ENCODE peak calls at places on chromosomes 1 and 21, in five cellular contexts. C, E, B, J and A are unnamed samples.

GRCh38 chr21:44847261-44848056 is 26.0 kb downstream of the PTTG1IP start:
- DNase-seq in C (no peak), E (no peak), B (no peak), J (no peak), A (no peak)

GRCh38 chr1:178501705-178502329 is 5.1 kb upstream of the CLEC20A start:
- DNase-seq in C (peak), E (peak), B (peak), J (peak), A (peak)

GRCh38 chr1:145955436-145955835 is 2.4 kb downstream of the LIX1L start:
- DNase-seq in C (no peak), E (no peak), B (no peak), J (no peak), A (no peak)

GRCh38 chr1:112251766-112252506 is 144.1 kb upstream of the CTTNBP2NL start:
- DNase-seq in C (peak), E (peak), B (no peak), J (no peak), A (peak)

GRCh38 chr1:27368872-27369703 is 2.3 kb upstream of the MAP3K6 start:
- DNase-seq in C (no peak), E (peak), B (no peak), J (peak), A (peak)

GRCh38 chr1:201255470-201256362 is 27.6 kb upstream of the PKP1 start:
- DNase-seq in C (no peak), E (no peak), B (no peak), J (no peak), A (no peak)

GRCh38 chr1:65077369-65077768 is 70.6 kb upstream of the AK4 start:
- DNase-seq in C (no peak), E (no peak), B (no peak), J (no peak), A (no peak)

GRCh38 chr1:29629401-29629800 is 393.1 kb downstream of the PTPRU start:
- DNase-seq in C (no peak), E (no peak), B (no peak), J (no peak), A (no peak)

GRCh38 chr1:172002725-172003345 is 161.5 kb downstream of the DNM3 start:
- DNase-seq in C (peak), E (peak), B (peak), J (peak), A (peak)

GRCh38 chr1:24248859-24249258 is 61.8 kb upstream of the IFNLR1 start:
- DNase-seq in C (no peak), E (no peak), B (peak), J (peak), A (no peak)

GRCh38 chr1:209883341-209883971 is 54.6 kb upstream of the SYT14 start:
- DNase-seq in C (peak), E (peak), B (no peak), J (no peak), A (peak)

GRCh38 chr1:30111431-30111830 is 612.0 kb downstream of the MATN1 start:
- DNase-seq in C (peak), E (peak), B (peak), J (peak), A (peak)

GRCh38 chr1:246117066-246117791 is 389.9 kb downstream of the SMYD3 start:
- DNase-seq in C (no peak), E (peak), B (peak), J (peak), A (peak)

GRCh38 chr1:36089393-36090121 is 865 bp downstream of the ADPRS start:
- DNase-seq in C (peak), E (peak), B (peak), J (peak), A (peak)

GRCh38 chr1:182433580-182433979 is 16.4 kb upstream of the RGSL1 start:
- DNase-seq in C (no peak), E (no peak), B (no peak), J (no peak), A (no peak)

GRCh38 chr1:178005450-178005849 is 35.6 kb upstream of the SEC16B start:
- DNase-seq in C (no peak), E (no peak), B (no peak), J (no peak), A (no peak)

GRCh38 chr21:45029298-45029967 is 44.9 kb upstream of the ADARB1 start:
- DNase-seq in C (no peak), E (peak), B (no peak), J (peak), A (no peak)

GRCh38 chr1:98104285-98104684 is 183.5 kb upstream of the DPYD start:
- DNase-seq in C (no peak), E (peak), B (no peak), J (no peak), A (peak)

GRCh38 chr21:32073190-32073589 is 200.4 kb downstream of the HUNK start:
- DNase-seq in C (no peak), E (no peak), B (no peak), J (no peak), A (no peak)

GRCh38 chr1:226424228-226425003 is 16.5 kb upstream of the PARP1 start:
- DNase-seq in C (peak), E (peak), B (peak), J (peak), A (peak)

GRCh38 chr1:28086651-28087050 is 1.8 kb downstream of the EYA3 start:
- DNase-seq in C (no peak), E (no peak), B (peak), J (no peak), A (no peak)

GRCh38 chr1:91523462-91523861 is 22.8 kb downstream of the CDC7 start:
- DNase-seq in C (no peak), E (no peak), B (no peak), J (no peak), A (peak)

GRCh38 chr1:233614173-233614742 is 352 bp downstream of the KCNK1 start:
- DNase-seq in C (peak), E (peak), B (no peak), J (peak), A (peak)

GRCh38 chr1:93625582-93626327 is 55.9 kb downstream of the BCAR3 start:
- DNase-seq in C (peak), E (peak), B (no peak), J (no peak), A (peak)

GRCh38 chr1:107669996-107670395 is 295.0 kb downstream of the VAV3 start:
- DNase-seq in C (peak), E (peak), B (no peak), J (no peak), A (peak)

GRCh38 chr1:163203561-163203960 is 845 bp upstream of the RGS5 start:
- DNase-seq in C (peak), E (no peak), B (no peak), J (no peak), A (peak)

GRCh38 chr1:21901473-21901847 is 35.6 kb downstream of the HSPG2 start:
- DNase-seq in C (no peak), E (no peak), B (no peak), J (no peak), A (peak)

GRCh38 chr1:101310484-101310883 is 73.7 kb downstream of the S1PR1 start:
- DNase-seq in C (no peak), E (no peak), B (no peak), J (no peak), A (no peak)

GRCh38 chr1:182192215-182192614 is 130.7 kb upstream of the ZNF648 start:
- DNase-seq in C (no peak), E (no peak), B (no peak), J (no peak), A (no peak)

GRCh38 chr1:45009296-45009865 is 1.7 kb downstream of the HECTD3 start:
- DNase-seq in C (no peak), E (no peak), B (no peak), J (no peak), A (no peak)

GRCh38 chr1:66399888-66400529 is 133.9 kb upstream of the SGIP1 start:
- DNase-seq in C (no peak), E (no peak), B (peak), J (no peak), A (peak)
- H3K4me2 ChIP-seq in C (no peak), E (no peak), B (peak), J (no peak), A (peak)

DNA sequence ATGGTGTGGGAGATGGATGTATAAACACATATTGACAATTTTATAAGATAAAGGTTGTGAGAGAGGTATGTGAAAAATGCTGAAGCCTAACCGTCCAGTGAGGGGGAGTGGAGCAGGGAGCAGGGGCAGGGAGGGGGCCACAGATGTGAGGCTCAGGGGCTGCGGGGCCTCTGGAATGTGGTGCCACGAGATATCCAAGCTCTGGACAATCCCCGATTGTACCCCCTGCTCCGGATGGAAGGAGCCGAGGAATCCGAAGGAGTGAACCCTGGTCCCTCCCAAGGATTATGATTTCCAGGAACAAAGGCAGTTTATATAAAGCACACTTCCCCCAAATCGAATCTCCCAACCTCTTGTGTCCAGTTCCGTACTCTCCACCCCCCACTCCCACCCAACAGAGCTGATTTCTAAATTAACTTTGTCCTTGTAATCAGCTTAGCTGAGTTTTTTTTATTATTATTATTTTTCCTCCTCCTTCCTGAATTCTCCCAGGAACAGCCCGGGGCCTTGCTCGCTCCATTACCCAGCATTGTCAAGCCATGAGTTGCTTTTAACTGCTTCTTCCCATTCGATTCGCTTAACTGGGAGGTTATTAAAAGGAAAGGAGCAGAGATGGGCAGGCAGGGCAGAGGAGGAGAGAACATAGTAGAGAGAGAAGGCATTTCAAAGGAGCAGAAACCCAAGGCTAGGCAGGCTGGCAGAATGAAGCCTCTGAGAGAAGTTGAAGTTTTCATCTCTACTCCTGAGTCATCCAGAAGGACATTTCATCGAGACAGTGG is 9.4 kb downstream of the KIRREL1 start:
- DNase-seq in C (peak), E (no peak), B (no peak), J (peak), A (peak)
- H3K4me2 ChIP-seq in C (peak), E (peak), B (no peak), J (peak), A (peak)

GRCh38 chr1:119959836-119960235 is 63.5 kb upstream of the ADAM30 start:
- DNase-seq in C (no peak), E (no peak), B (peak), J (no peak), A (peak)
- H3K4me2 ChIP-seq in C (no peak), E (no peak), B (no peak), J (no peak), A (peak)

GRCh38 chr1:20603473-20604464 is 14.9 kb downstream of the CDA start:
- DNase-seq in C (peak), E (peak), B (peak), J (no peak), A (peak)
- H3K4me2 ChIP-seq in C (peak), E (no peak), B (no peak), J (no peak), A (peak)

DNA sequence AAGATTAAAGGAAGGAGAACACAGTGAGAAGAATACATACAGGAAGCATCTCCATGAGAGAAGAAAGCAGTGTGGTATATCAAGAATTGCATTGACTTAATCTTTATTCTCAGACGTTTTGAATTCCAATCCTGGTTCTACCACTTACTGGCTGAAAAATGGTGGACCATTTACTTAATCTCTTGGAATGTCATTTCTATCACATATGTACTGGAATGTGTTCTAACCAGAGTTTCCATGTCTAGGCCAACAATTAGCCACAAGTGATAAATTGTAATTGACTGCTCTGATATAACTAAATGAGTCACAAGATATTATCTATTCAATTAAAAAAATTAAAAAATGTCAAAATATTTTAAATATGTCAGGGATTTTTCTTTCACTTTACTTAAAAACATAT is 626.1 kb downstream of the PTPRC start:
- DNase-seq in C (no peak), E (no peak), B (no peak), J (no peak), A (no peak)
- H3K4me2 ChIP-seq in C (no peak), E (no peak), B (no peak), J (no peak), A (no peak)

DNA sequence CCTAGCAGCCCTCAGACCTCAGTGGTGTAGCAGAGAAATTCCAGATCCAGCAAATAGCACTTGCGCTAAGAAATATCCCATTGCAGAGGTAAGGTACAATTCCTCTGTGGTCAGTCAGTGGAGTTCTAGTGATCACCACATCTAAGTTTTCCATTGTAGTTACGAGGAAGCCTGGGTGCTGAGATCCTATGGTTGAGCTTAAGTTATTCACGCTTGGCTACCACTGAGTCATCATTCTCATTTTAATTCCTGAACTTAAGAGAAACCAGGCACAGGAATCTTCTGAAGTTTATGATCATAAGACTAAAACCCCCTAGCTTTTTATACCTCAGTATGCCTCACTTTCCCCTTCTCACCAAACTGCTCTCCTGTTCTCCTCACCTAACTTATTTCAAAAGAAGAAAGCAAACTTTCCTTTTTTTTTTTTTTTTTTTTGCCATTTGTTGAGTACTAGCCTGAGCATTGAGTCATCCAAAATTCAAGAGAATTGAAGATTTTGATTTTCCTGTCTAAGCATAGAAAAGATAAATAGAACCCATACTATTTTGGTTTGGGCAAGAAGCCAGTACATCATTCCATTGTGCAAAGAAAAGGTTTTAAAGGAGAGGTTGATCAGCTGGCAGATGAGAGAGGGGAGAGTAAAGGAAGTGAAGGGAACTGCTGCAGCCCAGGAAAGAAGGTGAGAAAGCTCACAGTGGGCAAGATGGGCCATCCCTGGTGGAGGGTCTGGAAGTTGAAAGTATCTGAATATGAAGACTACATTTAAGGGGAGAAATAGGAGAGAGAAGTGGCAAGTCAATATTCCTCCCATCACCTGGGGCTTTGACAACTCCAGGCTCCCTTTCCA is 39.9 kb downstream of the SERBP1 start:
- DNase-seq in C (peak), E (no peak), B (no peak), J (peak), A (peak)
- H3K4me2 ChIP-seq in C (no peak), E (no peak), B (no peak), J (peak), A (no peak)

DNA sequence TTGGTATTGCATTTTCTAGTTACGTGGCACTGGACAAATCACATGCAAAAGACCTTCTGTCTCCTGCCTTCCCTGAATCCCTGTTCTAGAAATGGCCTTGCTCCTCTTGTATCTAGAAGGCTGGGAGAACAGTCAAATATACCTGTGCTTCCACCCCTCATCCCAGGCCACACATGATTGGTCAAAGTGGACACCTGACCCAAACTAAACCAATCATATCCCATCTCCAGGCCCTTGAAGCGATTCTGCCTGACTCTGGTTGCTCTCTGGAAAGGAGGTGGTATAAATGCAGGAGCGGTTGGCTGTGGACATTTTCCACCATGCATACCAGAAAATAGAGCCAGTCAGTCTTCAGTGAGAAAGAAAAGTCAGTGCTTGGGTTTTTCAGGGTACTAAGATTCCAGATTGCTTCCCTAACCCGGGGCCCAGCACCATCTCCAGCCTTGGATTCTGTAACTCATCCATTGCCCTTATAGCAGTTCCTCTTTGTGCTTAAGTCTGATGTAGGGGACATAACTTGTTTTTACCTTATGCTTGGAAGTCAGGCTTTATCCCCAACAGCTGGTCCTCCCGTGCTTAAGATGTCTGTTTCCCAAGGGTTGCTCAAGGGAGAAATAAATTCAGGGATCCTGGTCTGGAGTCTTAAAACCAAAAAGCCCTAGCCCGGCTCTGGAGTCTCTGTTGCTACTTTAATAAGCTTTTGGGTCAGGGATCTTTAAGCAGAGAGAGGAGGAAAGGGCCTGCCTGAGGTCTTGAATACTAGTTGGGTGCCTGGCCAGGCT is 7.7 kb upstream of the PHC2 start:
- DNase-seq in C (no peak), E (no peak), B (no peak), J (no peak), A (no peak)
- H3K4me2 ChIP-seq in C (no peak), E (no peak), B (no peak), J (no peak), A (no peak)

GRCh38 chr1:151050051-151050688 is 2.6 kb downstream of the C1orf56 start:
- DNase-seq in C (no peak), E (no peak), B (no peak), J (no peak), A (no peak)
- H3K4me2 ChIP-seq in C (no peak), E (no peak), B (peak), J (no peak), A (no peak)

GRCh38 chr1:53733975-53734649 is 4.9 kb downstream of the GLIS1 start:
- DNase-seq in C (no peak), E (peak), B (no peak), J (no peak), A (peak)
- H3K4me2 ChIP-seq in C (no peak), E (peak), B (no peak), J (no peak), A (peak)